ENCODE peak calls at places on chromosomes 11 and 22, in eight cellular contexts. One of them, this sample, is unnamed.

GRCh38 chr11:30128269-30128932 is 102.4 kb upstream of the FSHB start:
- DNase-seq in AG08395: peak
- DNase-seq in HEK293T: peak
- DNase-seq in LoVo: peak
- DNase-seq in foreskin melanocyte: peak
- DNase-seq in nephron progenitor cell: peak
- DNase-seq in activated CD4-positive, alpha-beta T cell treated with anti-CD3 and anti-CD28 coated beads for 24 hours: no peak
- DNase-seq in uterus: no peak
- DNase-seq in this sample: no peak

GRCh38 chr11:64245797-64246623 is 733 bp downstream of the PPP1R14B start:
- DNase-seq in AG08395: peak
- DNase-seq in HEK293T: no peak
- DNase-seq in LoVo: peak
- DNase-seq in foreskin melanocyte: peak
- DNase-seq in nephron progenitor cell: no peak
- DNase-seq in activated CD4-positive, alpha-beta T cell treated with anti-CD3 and anti-CD28 coated beads for 24 hours: peak
- DNase-seq in uterus: peak
- DNase-seq in this sample: peak

GRCh38 chr11:43928721-43929120 is 13.7 kb upstream of the C11orf96 start:
- DNase-seq in AG08395: no peak
- DNase-seq in HEK293T: no peak
- DNase-seq in LoVo: no peak
- DNase-seq in foreskin melanocyte: no peak
- DNase-seq in nephron progenitor cell: no peak
- DNase-seq in activated CD4-positive, alpha-beta T cell treated with anti-CD3 and anti-CD28 coated beads for 24 hours: no peak
- DNase-seq in uterus: no peak
- DNase-seq in this sample: no peak

GRCh38 chr11:29293825-29294224 is 723.0 kb downstream of the KCNA4 start:
- DNase-seq in AG08395: peak
- DNase-seq in HEK293T: no peak
- DNase-seq in LoVo: no peak
- DNase-seq in foreskin melanocyte: peak
- DNase-seq in nephron progenitor cell: no peak
- DNase-seq in activated CD4-positive, alpha-beta T cell treated with anti-CD3 and anti-CD28 coated beads for 24 hours: no peak
- DNase-seq in uterus: no peak
- DNase-seq in this sample: no peak

GRCh38 chr11:100563541-100564280 is 123.4 kb upstream of the ARHGAP42 start:
- DNase-seq in AG08395: no peak
- DNase-seq in HEK293T: no peak
- DNase-seq in LoVo: no peak
- DNase-seq in foreskin melanocyte: peak
- DNase-seq in nephron progenitor cell: no peak
- DNase-seq in activated CD4-positive, alpha-beta T cell treated with anti-CD3 and anti-CD28 coated beads for 24 hours: no peak
- DNase-seq in uterus: no peak
- DNase-seq in this sample: no peak

GRCh38 chr11:100105605-100106358 is 581.3 kb upstream of the ARHGAP42 start:
- DNase-seq in AG08395: no peak
- DNase-seq in HEK293T: no peak
- DNase-seq in LoVo: no peak
- DNase-seq in foreskin melanocyte: no peak
- DNase-seq in nephron progenitor cell: no peak
- DNase-seq in activated CD4-positive, alpha-beta T cell treated with anti-CD3 and anti-CD28 coated beads for 24 hours: no peak
- DNase-seq in uterus: no peak
- DNase-seq in this sample: peak

GRCh38 chr11:96335389-96335788 is 7.6 kb downstream of the MAML2 start:
- DNase-seq in AG08395: no peak
- DNase-seq in HEK293T: no peak
- DNase-seq in LoVo: no peak
- DNase-seq in foreskin melanocyte: no peak
- DNase-seq in nephron progenitor cell: no peak
- DNase-seq in activated CD4-positive, alpha-beta T cell treated with anti-CD3 and anti-CD28 coated beads for 24 hours: no peak
- DNase-seq in uterus: no peak
- DNase-seq in this sample: no peak

GRCh38 chr11:64040684-64041267 is 5.0 kb downstream of the FLRT1 start:
- DNase-seq in AG08395: no peak
- DNase-seq in HEK293T: peak
- DNase-seq in LoVo: no peak
- DNase-seq in foreskin melanocyte: no peak
- DNase-seq in nephron progenitor cell: peak
- DNase-seq in activated CD4-positive, alpha-beta T cell treated with anti-CD3 and anti-CD28 coated beads for 24 hours: no peak
- DNase-seq in uterus: no peak
- DNase-seq in this sample: no peak

GRCh38 chr22:39478461-39478860 is 21.6 kb downstream of the MGAT3 start:
- DNase-seq in AG08395: no peak
- DNase-seq in HEK293T: no peak
- DNase-seq in LoVo: peak
- DNase-seq in foreskin melanocyte: no peak
- DNase-seq in nephron progenitor cell: peak
- DNase-seq in activated CD4-positive, alpha-beta T cell treated with anti-CD3 and anti-CD28 coated beads for 24 hours: no peak
- DNase-seq in uterus: no peak
- DNase-seq in this sample: no peak

GRCh38 chr11:9815486-9816136 is 151.7 kb downstream of the SWAP70 start:
- DNase-seq in AG08395: peak
- DNase-seq in HEK293T: no peak
- DNase-seq in LoVo: no peak
- DNase-seq in foreskin melanocyte: no peak
- DNase-seq in nephron progenitor cell: no peak
- DNase-seq in activated CD4-positive, alpha-beta T cell treated with anti-CD3 and anti-CD28 coated beads for 24 hours: no peak
- DNase-seq in uterus: no peak
- DNase-seq in this sample: no peak

GRCh38 chr11:848380-848931 is 5.8 kb downstream of the TSPAN4 start:
- DNase-seq in AG08395: peak
- DNase-seq in HEK293T: peak
- DNase-seq in LoVo: no peak
- DNase-seq in foreskin melanocyte: no peak
- DNase-seq in nephron progenitor cell: peak
- DNase-seq in activated CD4-positive, alpha-beta T cell treated with anti-CD3 and anti-CD28 coated beads for 24 hours: peak
- DNase-seq in uterus: no peak
- DNase-seq in this sample: no peak

GRCh38 chr11:534592-535518 is 521 bp downstream of the HRAS start:
- DNase-seq in AG08395: peak
- DNase-seq in HEK293T: peak
- DNase-seq in LoVo: no peak
- DNase-seq in foreskin melanocyte: peak
- DNase-seq in nephron progenitor cell: no peak
- DNase-seq in activated CD4-positive, alpha-beta T cell treated with anti-CD3 and anti-CD28 coated beads for 24 hours: no peak
- DNase-seq in uterus: no peak
- DNase-seq in this sample: peak

GRCh38 chr11:93517041-93517440 is 26.1 kb downstream of the SMCO4 start:
- DNase-seq in AG08395: no peak
- DNase-seq in HEK293T: no peak
- DNase-seq in LoVo: no peak
- DNase-seq in foreskin melanocyte: no peak
- DNase-seq in nephron progenitor cell: no peak
- DNase-seq in activated CD4-positive, alpha-beta T cell treated with anti-CD3 and anti-CD28 coated beads for 24 hours: no peak
- DNase-seq in uterus: no peak
- DNase-seq in this sample: no peak

GRCh38 chr11:5059527-5059926 is at the start of gene OR52E2:
- DNase-seq in AG08395: no peak
- DNase-seq in HEK293T: no peak
- DNase-seq in LoVo: no peak
- DNase-seq in foreskin melanocyte: no peak
- DNase-seq in nephron progenitor cell: no peak
- DNase-seq in activated CD4-positive, alpha-beta T cell treated with anti-CD3 and anti-CD28 coated beads for 24 hours: no peak
- DNase-seq in uterus: no peak
- DNase-seq in this sample: no peak

GRCh38 chr11:95132956-95133355 is 43.3 kb downstream of the ENDOD1 start:
- DNase-seq in AG08395: no peak
- DNase-seq in HEK293T: no peak
- DNase-seq in LoVo: no peak
- DNase-seq in foreskin melanocyte: peak
- DNase-seq in nephron progenitor cell: no peak
- DNase-seq in activated CD4-positive, alpha-beta T cell treated with anti-CD3 and anti-CD28 coated beads for 24 hours: no peak
- DNase-seq in uterus: no peak
- DNase-seq in this sample: no peak

GRCh38 chr11:123484448-123484847 is 54.4 kb downstream of the GRAMD1B start:
- DNase-seq in AG08395: no peak
- DNase-seq in HEK293T: no peak
- DNase-seq in LoVo: no peak
- DNase-seq in foreskin melanocyte: no peak
- DNase-seq in nephron progenitor cell: no peak
- DNase-seq in activated CD4-positive, alpha-beta T cell treated with anti-CD3 and anti-CD28 coated beads for 24 hours: no peak
- DNase-seq in uterus: no peak
- DNase-seq in this sample: no peak

GRCh38 chr11:86360775-86361395 is 13.8 kb upstream of the CCDC81 start:
- DNase-seq in AG08395: peak
- DNase-seq in HEK293T: peak
- DNase-seq in LoVo: peak
- DNase-seq in foreskin melanocyte: peak
- DNase-seq in nephron progenitor cell: no peak
- DNase-seq in activated CD4-positive, alpha-beta T cell treated with anti-CD3 and anti-CD28 coated beads for 24 hours: no peak
- DNase-seq in uterus: no peak
- DNase-seq in this sample: no peak

GRCh38 chr11:115778928-115779650 is 274.9 kb upstream of the CADM1 start:
- DNase-seq in AG08395: no peak
- DNase-seq in HEK293T: no peak
- DNase-seq in LoVo: no peak
- DNase-seq in foreskin melanocyte: peak
- DNase-seq in nephron progenitor cell: no peak
- DNase-seq in activated CD4-positive, alpha-beta T cell treated with anti-CD3 and anti-CD28 coated beads for 24 hours: no peak
- DNase-seq in uterus: no peak
- DNase-seq in this sample: no peak

GRCh38 chr11:62708423-62709261 is 1.2 kb downstream of the GNG3 start:
- DNase-seq in AG08395: no peak
- DNase-seq in HEK293T: no peak
- DNase-seq in LoVo: peak
- DNase-seq in foreskin melanocyte: no peak
- DNase-seq in nephron progenitor cell: no peak
- DNase-seq in activated CD4-positive, alpha-beta T cell treated with anti-CD3 and anti-CD28 coated beads for 24 hours: no peak
- DNase-seq in uterus: peak
- DNase-seq in this sample: peak

GRCh38 chr11:61347916-61348461 is 13.7 kb downstream of the CYB561A3 start:
- DNase-seq in AG08395: no peak
- DNase-seq in HEK293T: no peak
- DNase-seq in LoVo: no peak
- DNase-seq in foreskin melanocyte: peak
- DNase-seq in nephron progenitor cell: no peak
- DNase-seq in activated CD4-positive, alpha-beta T cell treated with anti-CD3 and anti-CD28 coated beads for 24 hours: no peak
- DNase-seq in uterus: peak
- DNase-seq in this sample: no peak

GRCh38 chr11:2517386-2518064 is 72.7 kb downstream of the KCNQ1 start:
- DNase-seq in AG08395: no peak
- DNase-seq in HEK293T: no peak
- DNase-seq in LoVo: no peak
- DNase-seq in foreskin melanocyte: no peak
- DNase-seq in nephron progenitor cell: no peak
- DNase-seq in activated CD4-positive, alpha-beta T cell treated with anti-CD3 and anti-CD28 coated beads for 24 hours: no peak
- DNase-seq in uterus: peak
- DNase-seq in this sample: no peak

GRCh38 chr11:120248551-120249278 is 8.8 kb downstream of the POU2F3 start:
- DNase-seq in AG08395: peak
- DNase-seq in HEK293T: no peak
- DNase-seq in LoVo: peak
- DNase-seq in foreskin melanocyte: no peak
- DNase-seq in nephron progenitor cell: no peak
- DNase-seq in activated CD4-positive, alpha-beta T cell treated with anti-CD3 and anti-CD28 coated beads for 24 hours: no peak
- DNase-seq in uterus: no peak
- DNase-seq in this sample: no peak

GRCh38 chr11:132158696-132159095 is 788.3 kb downstream of the NTM start:
- DNase-seq in AG08395: peak
- DNase-seq in HEK293T: no peak
- DNase-seq in LoVo: no peak
- DNase-seq in foreskin melanocyte: no peak
- DNase-seq in nephron progenitor cell: no peak
- DNase-seq in activated CD4-positive, alpha-beta T cell treated with anti-CD3 and anti-CD28 coated beads for 24 hours: no peak
- DNase-seq in uterus: no peak
- DNase-seq in this sample: no peak

GRCh38 chr11:78351193-78351592 is 66.4 kb downstream of the GAB2 start:
- DNase-seq in AG08395: no peak
- DNase-seq in HEK293T: no peak
- DNase-seq in LoVo: no peak
- DNase-seq in foreskin melanocyte: no peak
- DNase-seq in nephron progenitor cell: no peak
- DNase-seq in activated CD4-positive, alpha-beta T cell treated with anti-CD3 and anti-CD28 coated beads for 24 hours: no peak
- DNase-seq in uterus: no peak
- DNase-seq in this sample: peak

GRCh38 chr11:10584071-10584501 is 15.6 kb upstream of the LYVE1 start:
- DNase-seq in AG08395: no peak
- DNase-seq in HEK293T: no peak
- DNase-seq in LoVo: no peak
- DNase-seq in foreskin melanocyte: peak
- DNase-seq in nephron progenitor cell: no peak
- DNase-seq in activated CD4-positive, alpha-beta T cell treated with anti-CD3 and anti-CD28 coated beads for 24 hours: no peak
- DNase-seq in uterus: peak
- DNase-seq in this sample: no peak

GRCh38 chr11:11089805-11090204 is 232.0 kb upstream of the ZBED5 start:
- DNase-seq in AG08395: no peak
- DNase-seq in HEK293T: no peak
- DNase-seq in LoVo: no peak
- DNase-seq in foreskin melanocyte: no peak
- DNase-seq in nephron progenitor cell: no peak
- DNase-seq in activated CD4-positive, alpha-beta T cell treated with anti-CD3 and anti-CD28 coated beads for 24 hours: no peak
- DNase-seq in uterus: no peak
- DNase-seq in this sample: no peak

GRCh38 chr11:35907648-35908431 is 36.0 kb upstream of the LDLRAD3 start:
- DNase-seq in AG08395: peak
- DNase-seq in HEK293T: no peak
- DNase-seq in LoVo: peak
- DNase-seq in foreskin melanocyte: peak
- DNase-seq in nephron progenitor cell: no peak
- DNase-seq in activated CD4-positive, alpha-beta T cell treated with anti-CD3 and anti-CD28 coated beads for 24 hours: no peak
- DNase-seq in uterus: peak
- DNase-seq in this sample: no peak

GRCh38 chr11:75969626-75970308 is 154.8 kb downstream of the UVRAG start:
- DNase-seq in AG08395: peak
- DNase-seq in HEK293T: no peak
- DNase-seq in LoVo: peak
- DNase-seq in foreskin melanocyte: no peak
- DNase-seq in nephron progenitor cell: no peak
- DNase-seq in activated CD4-positive, alpha-beta T cell treated with anti-CD3 and anti-CD28 coated beads for 24 hours: no peak
- DNase-seq in uterus: no peak
- DNase-seq in this sample: no peak

GRCh38 chr22:42434748-42435425 is 2.7 kb upstream of the NFAM1 start:
- DNase-seq in AG08395: no peak
- DNase-seq in HEK293T: no peak
- DNase-seq in LoVo: no peak
- DNase-seq in foreskin melanocyte: no peak
- DNase-seq in nephron progenitor cell: no peak
- DNase-seq in activated CD4-positive, alpha-beta T cell treated with anti-CD3 and anti-CD28 coated beads for 24 hours: no peak
- DNase-seq in uterus: no peak
- DNase-seq in this sample: peak

GRCh38 chr11:35800970-35801953 is 138.7 kb downstream of the TRIM44 start:
- DNase-seq in AG08395: no peak
- DNase-seq in HEK293T: no peak
- DNase-seq in LoVo: no peak
- DNase-seq in foreskin melanocyte: no peak
- DNase-seq in nephron progenitor cell: no peak
- DNase-seq in activated CD4-positive, alpha-beta T cell treated with anti-CD3 and anti-CD28 coated beads for 24 hours: no peak
- DNase-seq in uterus: no peak
- DNase-seq in this sample: no peak

This sample was measured in DMS153.